ENCODE peak calls at places on chromosomes 6 and 20, in seven cellular contexts. C, N, P, G, R, M and E are unnamed samples.

GRCh38 chr6:152068622-152069261 is 261.3 kb downstream of the ESR1 start:
- DNase-seq in C (no peak), N (no peak), P (no peak), G (no peak), R (no peak), M (no peak), E (no peak)

GRCh38 chr6:52049252-52050050 is 38.0 kb downstream of the PKHD1 start:
- DNase-seq in C (peak), N (peak), P (peak), G (no peak), R (no peak), M (peak), E (peak)

GRCh38 chr6:108442770-108443520 is 117.8 kb upstream of the FOXO3 start:
- DNase-seq in C (no peak), N (peak), P (peak), G (no peak), R (no peak), M (no peak), E (no peak)

GRCh38 chr6:71533939-71534379 is 245.3 kb downstream of the OGFRL1 start:
- DNase-seq in C (peak), N (no peak), P (peak), G (no peak), R (no peak), M (no peak), E (no peak)

GRCh38 chr6:143555071-143555492 is 43.6 kb upstream of the FUCA2 start:
- DNase-seq in C (no peak), N (no peak), P (no peak), G (no peak), R (no peak), M (no peak), E (no peak)

GRCh38 chr6:3751730-3752537 is 421 bp upstream of the PXDC1 start:
- DNase-seq in C (peak), N (peak), P (peak), G (peak), R (no peak), M (peak), E (peak)

GRCh38 chr6:42049116-42049809 is 1.1 kb upstream of the TAF8 start:
- DNase-seq in C (no peak), N (no peak), P (no peak), G (no peak), R (no peak), M (no peak), E (no peak)

GRCh38 chr20:37406010-37406998 is 60.4 kb downstream of the SRC start:
- DNase-seq in C (peak), N (no peak), P (peak), G (no peak), R (no peak), M (no peak), E (peak)

GRCh38 chr6:16524380-16524707 is 236.9 kb downstream of the ATXN1 start:
- DNase-seq in C (peak), N (no peak), P (peak), G (no peak), R (no peak), M (no peak), E (no peak)

GRCh38 chr6:86107985-86108384 is 465.3 kb upstream of the SYNCRIP start:
- DNase-seq in C (no peak), N (no peak), P (no peak), G (no peak), R (no peak), M (no peak), E (no peak)

GRCh38 chr6:125989631-125990030 is 3.3 kb downstream of the TRMT11 start:
- DNase-seq in C (peak), N (peak), P (no peak), G (no peak), R (no peak), M (no peak), E (no peak)

GRCh38 chr20:32312718-32313424 is 35.4 kb downstream of the KIF3B start:
- DNase-seq in C (no peak), N (no peak), P (no peak), G (no peak), R (no peak), M (no peak), E (no peak)

GRCh38 chr20:52103911-52104545 is 87.6 kb downstream of the ZFP64 start:
- DNase-seq in C (peak), N (peak), P (peak), G (peak), R (peak), M (no peak), E (no peak)

GRCh38 chr6:107114213-107114871 is 973 bp downstream of the BEND3 start:
- DNase-seq in C (peak), N (peak), P (peak), G (peak), R (no peak), M (peak), E (peak)

GRCh38 chr20:25632940-25633790 is 9.4 kb upstream of the NANP start:
- DNase-seq in C (peak), N (no peak), P (peak), G (no peak), R (no peak), M (no peak), E (no peak)

GRCh38 chr20:51447097-51447764 is 95.3 kb downstream of the NFATC2 start:
- DNase-seq in C (peak), N (peak), P (peak), G (no peak), R (no peak), M (peak), E (peak)

GRCh38 chr6:155327326-155328073 is 13.2 kb upstream of the TFB1M start:
- DNase-seq in C (peak), N (peak), P (peak), G (no peak), R (no peak), M (peak), E (peak)

GRCh38 chr6:15793288-15793687 is 130.5 kb upstream of the DTNBP1 start:
- DNase-seq in C (peak), N (peak), P (peak), G (no peak), R (no peak), M (no peak), E (peak)

GRCh38 chr6:108902389-108902792 is 54.2 kb downstream of the ARMC2 start:
- DNase-seq in C (peak), N (no peak), P (peak), G (no peak), R (no peak), M (peak), E (no peak)

GRCh38 chr6:33851959-33852358 is 48.2 kb upstream of the MLN start:
- DNase-seq in C (no peak), N (peak), P (peak), G (peak), R (peak), M (peak), E (peak)

GRCh38 chr6:167676666-167677421 is 149.9 kb upstream of the AFDN start:
- DNase-seq in C (no peak), N (no peak), P (peak), G (peak), R (no peak), M (peak), E (no peak)

GRCh38 chr20:19397676-19398075 is 185.2 kb downstream of the SLC24A3 start:
- DNase-seq in C (no peak), N (peak), P (no peak), G (no peak), R (no peak), M (no peak), E (no peak)

GRCh38 chr6:707576-708236 is 14.8 kb upstream of the EXOC2 start:
- DNase-seq in C (no peak), N (no peak), P (no peak), G (no peak), R (no peak), M (no peak), E (no peak)

GRCh38 chr20:19783966-19784401 is 25.9 kb downstream of the RIN2 start:
- DNase-seq in C (peak), N (no peak), P (peak), G (no peak), R (no peak), M (no peak), E (peak)

GRCh38 chr6:34242252-34243130 is 5.8 kb downstream of the HMGA1 start:
- DNase-seq in C (peak), N (no peak), P (no peak), G (no peak), R (no peak), M (no peak), E (no peak)

GRCh38 chr6:4280031-4280430 is 144.7 kb upstream of the ECI2 start:
- DNase-seq in C (no peak), N (no peak), P (no peak), G (no peak), R (no peak), M (no peak), E (peak)

GRCh38 chr6:142925575-142926110 is 19.3 kb downstream of the HIVEP2 start:
- DNase-seq in C (peak), N (no peak), P (peak), G (no peak), R (no peak), M (no peak), E (no peak)

GRCh38 chr6:13304101-13304500 is 24.2 kb downstream of the TBC1D7 start:
- DNase-seq in C (no peak), N (no peak), P (peak), G (no peak), R (no peak), M (no peak), E (no peak)

GRCh38 chr6:52724406-52725121 is 38.7 kb downstream of the GSTA2 start:
- DNase-seq in C (peak), N (peak), P (peak), G (peak), R (peak), M (peak), E (peak)

GRCh38 chr20:10633708-10634107 is 40.1 kb downstream of the JAG1 start:
- DNase-seq in C (no peak), N (no peak), P (no peak), G (no peak), R (no peak), M (no peak), E (no peak)
- H3K4ac ChIP-seq in C (peak), N (no peak), P (no peak), G (no peak), R (no peak), M (no peak), E (no peak)

GRCh38 chr6:43074847-43075741 is 1.0 kb upstream of the PTK7 start:
- DNase-seq in C (peak), N (no peak), P (peak), G (no peak), R (no peak), M (no peak), E (no peak)
- H3K4ac ChIP-seq in C (peak), N (no peak), P (no peak), G (no peak), R (peak), M (no peak), E (peak)

DNA sequence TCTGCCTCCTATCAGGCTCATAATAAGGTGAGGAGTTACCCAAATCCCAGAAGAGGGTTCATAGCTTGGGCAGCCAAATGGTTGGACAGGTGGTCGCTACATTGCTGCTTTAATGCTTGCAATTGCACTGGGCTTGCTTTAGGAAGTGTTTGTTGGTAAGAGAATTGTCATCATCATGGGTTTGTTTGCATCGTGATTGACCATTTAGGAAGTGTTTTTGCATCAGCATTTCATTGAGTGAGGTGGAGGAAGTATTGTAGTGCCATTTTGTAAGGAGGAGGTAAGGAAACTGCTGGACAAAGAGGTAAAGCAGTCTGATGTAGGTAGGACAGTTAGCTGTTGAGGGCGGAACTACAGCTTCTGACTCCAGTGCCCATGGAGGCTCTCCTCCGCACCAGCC is 101.5 kb downstream of the ARID1B start:
- DNase-seq in C (no peak), N (no peak), P (no peak), G (no peak), R (no peak), M (no peak), E (no peak)
- H3K4ac ChIP-seq in C (no peak), N (no peak), P (no peak), G (no peak), R (no peak), M (no peak), E (peak)

GRCh38 chr20:62420846-62421715 is 6.3 kb downstream of the RBBP8NL start:
- DNase-seq in C (no peak), N (no peak), P (no peak), G (no peak), R (no peak), M (no peak), E (peak)
- H3K4ac ChIP-seq in C (no peak), N (no peak), P (no peak), G (no peak), R (no peak), M (no peak), E (no peak)

GRCh38 chr6:159125977-159126376 is 43.2 kb upstream of the FNDC1 start:
- DNase-seq in C (no peak), N (no peak), P (no peak), G (no peak), R (no peak), M (no peak), E (no peak)
- H3K4ac ChIP-seq in C (no peak), N (no peak), P (no peak), G (no peak), R (no peak), M (no peak), E (no peak)

GRCh38 chr6:149267513-149268043 is 49.9 kb upstream of the TAB2 start:
- DNase-seq in C (no peak), N (no peak), P (no peak), G (no peak), R (no peak), M (no peak), E (no peak)

GRCh38 chr6:149264629-149265028 is 52.9 kb upstream of the TAB2 start:
- DNase-seq in C (no peak), N (peak), P (no peak), G (peak), R (no peak), M (no peak), E (no peak)

GRCh38 chr6:149265945-149266344 is 51.6 kb upstream of the TAB2 start:
- DNase-seq in C (no peak), N (no peak), P (no peak), G (no peak), R (no peak), M (no peak), E (no peak)

GRCh38 chr6:149268146-149268545 is 49.4 kb upstream of the TAB2 start:
- DNase-seq in C (no peak), N (no peak), P (no peak), G (no peak), R (no peak), M (no peak), E (no peak)

GRCh38 chr6:149266659-149267058 is 50.9 kb upstream of the TAB2 start:
- DNase-seq in C (no peak), N (no peak), P (no peak), G (no peak), R (no peak), M (no peak), E (no peak)
- H3K4ac ChIP-seq in C (no peak), N (no peak), P (no peak), G (no peak), R (no peak), M (no peak), E (no peak)

DNA sequence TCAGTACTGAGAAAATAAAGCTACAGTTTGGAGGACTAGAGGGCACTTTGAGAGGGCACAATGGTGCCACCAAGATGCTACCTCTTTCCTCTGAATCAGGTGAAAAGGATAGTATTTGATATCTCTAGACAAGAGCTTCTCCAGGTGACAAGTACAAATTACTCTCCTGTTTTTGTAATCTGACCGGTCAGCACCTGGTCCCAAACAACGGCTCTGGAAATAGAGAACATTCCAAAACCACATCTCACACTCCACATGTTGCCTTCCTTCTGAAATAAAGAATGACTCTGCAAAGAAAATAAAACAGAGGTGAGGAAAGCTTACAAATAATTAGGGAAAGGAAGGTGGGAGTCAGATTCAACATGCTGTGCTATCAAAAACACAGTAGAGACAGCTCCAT is 51.3 kb upstream of the CITED2 start:
- DNase-seq in C (no peak), N (no peak), P (no peak), G (no peak), R (no peak), M (no peak), E (peak)
- H3K4ac ChIP-seq in C (no peak), N (no peak), P (no peak), G (no peak), R (no peak), M (no peak), E (no peak)

GRCh38 chr6:54096811-54097210 is 14.4 kb upstream of the MLIP start:
- DNase-seq in C (no peak), N (no peak), P (no peak), G (no peak), R (no peak), M (no peak), E (no peak)
- H3K4ac ChIP-seq in C (no peak), N (no peak), P (no peak), G (no peak), R (no peak), M (no peak), E (no peak)

GRCh38 chr6:44229376-44230033 is 6.1 kb downstream of the SLC29A1 start:
- DNase-seq in C (no peak), N (no peak), P (no peak), G (no peak), R (no peak), M (no peak), E (no peak)

GRCh38 chr6:44230034-44230675 is 6.8 kb downstream of the SLC29A1 start:
- DNase-seq in C (no peak), N (no peak), P (no peak), G (no peak), R (no peak), M (no peak), E (no peak)

GRCh38 chr6:44228433-44228832 is 5.0 kb downstream of the SLC29A1 start:
- DNase-seq in C (no peak), N (no peak), P (no peak), G (no peak), R (no peak), M (no peak), E (no peak)

GRCh38 chr6:44228031-44228430 is 4.6 kb downstream of the SLC29A1 start:
- DNase-seq in C (no peak), N (no peak), P (no peak), G (no peak), R (no peak), M (no peak), E (no peak)

GRCh38 chr6:44228836-44229235 is 5.4 kb downstream of the SLC29A1 start:
- DNase-seq in C (no peak), N (no peak), P (no peak), G (no peak), R (no peak), M (no peak), E (no peak)
- H3K4ac ChIP-seq in C (no peak), N (no peak), P (no peak), G (no peak), R (no peak), M (no peak), E (no peak)